ENCODE peak calls at places on chromosomes 4 and X, in four cellular contexts. M, L, H and I are unnamed samples.

GRCh38 chr4:19739101-19739651 is 512.5 kb upstream of the SLIT2 start:
- DNase-seq in L (no peak), M (no peak), H (no peak), I (no peak)

GRCh38 chrX:39653656-39654055 is 444.1 kb downstream of the BCOR start:
- DNase-seq in L (no peak), H (no peak), M (peak; percentile 45), I (no peak)

GRCh38 chr4:184628103-184628502 is 21.1 kb downstream of the CASP3 start:
- DNase-seq in M (no peak), L (no peak), H (no peak), I (no peak)

GRCh38 chr4:48546336-48546735 is 56.3 kb downstream of the ZAR1 start:
- DNase-seq in M (no peak), L (peak; percentile 34), H (peak; percentile 21), I (peak; percentile 42)

GRCh38 chr4:1896658-1896991 is 25.4 kb downstream of the NSD2 start:
- DNase-seq in L (no peak), M (no peak), H (no peak), I (no peak)

GRCh38 chr4:71377561-71377960 is 38.7 kb downstream of the SLC4A4 start:
- DNase-seq in H (no peak), M (no peak), L (no peak), I (peak; percentile 2)

GRCh38 chr4:185513489-185514181 is 21.7 kb downstream of the PDLIM3 start:
- DNase-seq in L (peak; percentile 73), H (no peak), M (no peak), I (no peak)

GRCh38 chrX:107678957-107679740 is 50.8 kb downstream of the PRPS1 start:
- DNase-seq in H (peak; percentile 35), L (no peak), M (no peak), I (peak; percentile 24)

GRCh38 chrX:131704136-131704695 is 160.3 kb downstream of the OR13H1 start:
- DNase-seq in M (no peak), H (no peak), L (no peak), I (peak; percentile 55)

GRCh38 chr4:150462743-150463142 is 119.2 kb upstream of the MAB21L2 start:
- DNase-seq in L (peak; percentile 14), M (no peak), H (no peak), I (no peak)

GRCh38 chr4:11198516-11199305 is 230.0 kb downstream of the HS3ST1 start:
- DNase-seq in M (no peak), L (no peak), H (no peak), I (no peak)

GRCh38 chrX:149522914-149523313 is 17.8 kb upstream of the IDS start:
- DNase-seq in L (peak; percentile 39), H (no peak), M (no peak), I (peak; percentile 58)

GRCh38 chrX:21956783-21957182 is 16.3 kb downstream of the SMS start:
- DNase-seq in L (no peak), H (no peak), M (no peak), I (no peak)

GRCh38 chr4:57270350-57270749 is 160.2 kb upstream of the IGFBP7 start:
- DNase-seq in M (no peak), L (no peak), H (no peak), I (no peak)

GRCh38 chrX:136745215-136746173 is 35.2 kb downstream of the ARHGEF6 start:
- DNase-seq in M (no peak), H (no peak), L (no peak), I (no peak)

GRCh38 chrX:82775426-82775825 is 732.7 kb upstream of the POU3F4 start:
- DNase-seq in M (no peak), H (no peak), L (no peak), I (no peak)

GRCh38 chr4:147110473-147110872 is 164.8 kb upstream of the TTC29 start:
- DNase-seq in L (no peak), H (no peak), M (no peak), I (no peak)

GRCh38 chr4:16136771-16137170 is 52.9 kb upstream of the PROM1 start:
- DNase-seq in H (no peak), L (no peak), M (no peak), I (no peak)

GRCh38 chr4:82780398-82781231 is 18.0 kb downstream of the SCD5 start:
- DNase-seq in M (no peak), L (peak; percentile 57), H (no peak), I (peak; percentile 51)

GRCh38 chr4:89245459-89245858 is 62.1 kb downstream of the GPRIN3 start:
- DNase-seq in H (no peak), M (no peak), L (peak; percentile 1), I (no peak)

GRCh38 chr4:137394000-137394399 is 138.3 kb downstream of the PCDH18 start:
- DNase-seq in L (no peak), M (no peak), H (no peak), I (no peak)

GRCh38 chrX:149638860-149639259 is 7.3 kb upstream of the TMEM185A start:
- DNase-seq in H (no peak), L (no peak), M (no peak), I (no peak)

GRCh38 chr4:66178901-66179300 is 508.6 kb upstream of the EPHA5 start:
- DNase-seq in M (no peak), H (no peak), L (no peak), I (peak; percentile 25)

GRCh38 chr4:64539234-64539849 is 130.1 kb upstream of the TECRL start:
- DNase-seq in M (no peak), L (peak; percentile 55), H (peak; percentile 49), I (peak; percentile 54)

GRCh38 chr4:4852591-4853362 is 6.7 kb upstream of the MSX1 start:
- DNase-seq in H (peak; percentile 48), L (no peak), M (peak; percentile 78), I (no peak)

GRCh38 chrX:130081421-130082045 is 28.8 kb downstream of the ELF4 start:
- DNase-seq in L (no peak), M (no peak), H (no peak), I (no peak)

GRCh38 chrX:101208152-101208905 is 11.3 kb upstream of the DRP2 start:
- DNase-seq in L (peak; percentile 4), M (no peak), H (no peak), I (peak; percentile 3)

GRCh38 chr4:83618431-83618830 is 82.5 kb downstream of the GPAT3 start:
- DNase-seq in H (peak; percentile 23), M (no peak), L (peak; percentile 87), I (peak; percentile 57)

GRCh38 chr4:73740353-73740778 is at the start of gene CXCL8:
- DNase-seq in L (peak; percentile 53), H (no peak), M (no peak), I (peak; percentile 37)

GRCh38 chr4:139639654-139640053 is 26.0 kb upstream of the MGST2 start:
- DNase-seq in H (no peak), M (no peak), L (no peak), I (no peak)

GRCh38 chr4:56252561-56253152 is 134.6 kb downstream of the AASDH start:
- DNase-seq in M (no peak), H (no peak), L (peak; percentile 36), I (no peak)

GRCh38 chr4:1058198-1058996 is 47.0 kb downstream of the FGFRL1 start:
- DNase-seq in M (no peak), L (no peak), H (no peak), I (no peak)

GRCh38 chr4:155544547-155544946 is 122.1 kb upstream of the GUCY1A1 start:
- DNase-seq in M (no peak), H (no peak), L (no peak), I (no peak)

GRCh38 chr4:66017671-66018070 is 347.4 kb upstream of the EPHA5 start:
- DNase-seq in M (no peak), L (no peak), H (no peak), I (no peak)

GRCh38 chr4:110988741-110989140 is 365.9 kb upstream of the PITX2 start:
- DNase-seq in H (no peak), M (no peak), L (no peak), I (no peak)

GRCh38 chr4:147518846-147519767 is 38.2 kb downstream of the EDNRA start:
- DNase-seq in M (peak; percentile 59), L (peak; percentile 39), H (peak; percentile 32), I (peak; percentile 67)

GRCh38 chrX:80817002-80817401 is 7.3 kb upstream of the BRWD3 start:
- DNase-seq in L (no peak), M (no peak), H (no peak), I (no peak)

GRCh38 chrX:72545990-72546389 is 26.7 kb downstream of the HDAC8 start:
- DNase-seq in M (no peak), H (no peak), L (peak; percentile 2), I (no peak)
- TF ChIP-seq RFX5 in M (no peak), H (no peak), L (no peak), I (no peak)

GRCh38 chr4:7165874-7166201 is 26.5 kb upstream of the SORCS2 start:
- DNase-seq in H (no peak), L (no peak), M (no peak), I (no peak)
- TF ChIP-seq JUN in H (no peak), L (no peak), M (no peak), I (no peak)

DNA sequence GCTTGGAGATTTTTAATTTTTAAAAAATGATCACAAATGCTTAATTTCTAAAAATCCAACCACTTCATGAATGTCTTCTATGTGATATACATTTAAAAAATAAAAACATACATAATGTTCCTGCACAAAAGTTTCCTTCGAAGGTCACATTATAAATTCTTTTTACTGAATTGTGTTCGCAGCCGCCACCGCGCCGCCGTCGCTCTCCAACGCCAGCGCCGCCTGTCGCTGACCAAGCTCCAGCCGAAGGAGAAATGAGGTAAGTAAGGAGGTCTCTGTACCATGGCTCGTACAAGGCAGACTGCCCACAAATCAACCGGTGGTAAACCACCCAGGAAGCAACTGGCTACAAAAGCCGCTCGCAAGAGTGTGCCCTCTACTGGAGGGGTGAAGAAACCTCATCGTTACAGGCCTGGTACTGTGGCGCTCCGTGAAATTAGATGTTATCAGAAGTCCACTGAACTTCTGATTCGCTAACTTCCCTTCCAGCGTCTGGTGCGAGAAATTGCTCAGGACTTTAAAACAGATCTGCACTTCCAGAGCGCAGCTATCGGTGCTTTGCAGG is 48.8 kb upstream of the NEUROG2 start:
- DNase-seq in M (no peak), H (no peak), L (no peak), I (no peak)
- TF ChIP-seq CTCF in M (peak; percentile 35), H (no peak), L (no peak), I (peak; percentile 11)

GRCh38 chr4:164012396-164013027 is 518.0 kb downstream of the TMA16 start:
- DNase-seq in L (peak; percentile 28), H (no peak), M (peak; percentile 56), I (no peak)
- TF ChIP-seq RFX5 in L (no peak), H (no peak), M (no peak), I (no peak)

DNA sequence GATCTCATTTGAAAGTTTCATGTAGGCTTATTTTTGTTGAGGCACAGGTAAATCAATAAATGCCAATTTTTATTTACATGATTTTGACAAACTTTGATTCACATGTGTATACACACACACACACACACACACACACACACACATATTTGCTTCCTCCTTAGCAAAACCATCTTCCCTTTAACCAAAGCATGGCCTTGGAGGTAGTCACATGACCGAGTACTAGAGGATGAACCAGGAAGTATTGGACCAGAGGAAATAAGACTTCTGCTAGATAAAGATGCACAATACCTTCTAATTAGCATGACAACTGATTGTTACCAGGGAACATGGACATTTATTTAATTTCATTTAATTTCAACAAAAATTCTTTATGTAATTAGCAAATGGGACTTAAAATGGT is 23.4 kb upstream of the CFAP299 start:
- DNase-seq in H (no peak), L (no peak), M (no peak), I (no peak)
- TF ChIP-seq JUN in H (no peak), L (no peak), M (no peak), I (no peak)

DNA sequence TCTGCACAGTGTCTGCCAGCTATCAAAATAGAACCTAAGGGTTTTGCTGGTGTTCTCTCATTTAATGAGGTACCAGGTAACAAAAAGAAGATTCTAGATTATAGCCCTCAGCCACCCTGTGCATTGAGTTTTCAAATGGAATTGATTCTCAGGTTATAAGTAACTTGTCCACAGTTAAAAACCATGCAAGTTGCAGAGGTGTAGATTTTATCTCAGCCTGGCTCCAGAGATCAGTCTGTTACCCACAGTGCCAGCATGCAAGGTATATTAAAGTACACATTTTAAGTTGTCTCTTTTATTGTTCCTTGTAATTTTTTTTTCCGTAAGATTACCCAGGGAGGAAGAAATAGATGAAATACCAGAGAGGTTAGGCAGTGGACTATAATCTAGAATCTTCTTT is 59.7 kb downstream of the RAPGEF2 start:
- DNase-seq in L (no peak), H (no peak), M (no peak), I (no peak)
- TF ChIP-seq CTCF in L (no peak), H (no peak), M (no peak), I (no peak)